ENCODE peak calls at places on chromosomes 13 and 19, in four cellular contexts. One of them, this sample, is unnamed.

GRCh38 chr13:111122056-111122455 is 6.9 kb downstream of the ARHGEF7 start:
- DNase-seq in K562: no peak
- DNase-seq in H1: no peak
- DNase-seq in HCT116: no peak
- DNase-seq in this sample: no peak

GRCh38 chr13:90445179-90445578 is 902.3 kb upstream of the MIR17HG start:
- DNase-seq in K562: no peak
- DNase-seq in H1: peak
- DNase-seq in HCT116: peak
- DNase-seq in this sample: peak

GRCh38 chr19:5063873-5064645 is 95.1 kb downstream of the KDM4B start:
- DNase-seq in K562: no peak
- DNase-seq in H1: no peak
- DNase-seq in HCT116: no peak
- DNase-seq in this sample: no peak

GRCh38 chr13:66774046-66774445 is 456.1 kb downstream of the PCDH9 start:
- DNase-seq in K562: no peak
- DNase-seq in H1: no peak
- DNase-seq in HCT116: no peak
- DNase-seq in this sample: no peak

GRCh38 chr13:88063741-88064140 is 392.6 kb downstream of the SLITRK5 start:
- DNase-seq in K562: no peak
- DNase-seq in H1: no peak
- DNase-seq in HCT116: no peak
- DNase-seq in this sample: no peak

GRCh38 chr19:4539169-4539696 is 603 bp downstream of the LRG1 start:
- DNase-seq in K562: no peak
- DNase-seq in H1: no peak
- DNase-seq in HCT116: no peak
- DNase-seq in this sample: no peak

GRCh38 chr19:46461537-46461936 is 9.8 kb downstream of the PNMA8A start:
- DNase-seq in K562: no peak
- DNase-seq in H1: no peak
- DNase-seq in HCT116: no peak
- DNase-seq in this sample: no peak

GRCh38 chr13:104534847-104535246 is 1468.6 kb upstream of the SLC10A2 start:
- DNase-seq in K562: no peak
- DNase-seq in H1: peak
- DNase-seq in HCT116: peak
- DNase-seq in this sample: peak

GRCh38 chr13:72565893-72566292 is 161.5 kb downstream of the MZT1 start:
- DNase-seq in K562: peak
- DNase-seq in H1: no peak
- DNase-seq in HCT116: peak
- DNase-seq in this sample: peak

GRCh38 chr19:38675611-38676010 is 28.2 kb downstream of the ACTN4 start:
- DNase-seq in K562: peak
- DNase-seq in H1: no peak
- DNase-seq in HCT116: no peak
- DNase-seq in this sample: no peak

GRCh38 chr13:114164027-114164426 is 15.0 kb upstream of the CFAP97D2 start:
- DNase-seq in K562: no peak
- DNase-seq in H1: no peak
- DNase-seq in HCT116: no peak
- DNase-seq in this sample: no peak

GRCh38 chr19:29761575-29762225 is 46.6 kb upstream of the C19orf12 start:
- DNase-seq in K562: no peak
- DNase-seq in H1: no peak
- DNase-seq in HCT116: no peak
- DNase-seq in this sample: no peak

GRCh38 chr13:20161275-20161950 is 561 bp upstream of the GJA3 start:
- DNase-seq in K562: no peak
- DNase-seq in H1: no peak
- DNase-seq in HCT116: no peak
- DNase-seq in this sample: no peak

GRCh38 chr13:45198924-45199323 is 1.9 kb downstream of the KCTD4 start:
- DNase-seq in K562: no peak
- DNase-seq in H1: no peak
- DNase-seq in HCT116: no peak
- DNase-seq in this sample: no peak

GRCh38 chr13:109874921-109875454 is 88.6 kb upstream of the IRS2 start:
- DNase-seq in K562: no peak
- DNase-seq in H1: no peak
- DNase-seq in HCT116: no peak
- DNase-seq in this sample: no peak

GRCh38 chr19:36115453-36116343 is at the start of gene TBCB:
- DNase-seq in K562: peak
- DNase-seq in H1: no peak
- DNase-seq in HCT116: no peak
- DNase-seq in this sample: peak

GRCh38 chr13:111382877-111383276 is 62.4 kb downstream of the TEX29 start:
- DNase-seq in K562: no peak
- DNase-seq in H1: no peak
- DNase-seq in HCT116: no peak
- DNase-seq in this sample: no peak

GRCh38 chr19:29484876-29485275 is 40.9 kb upstream of the VSTM2B start:
- DNase-seq in K562: no peak
- DNase-seq in H1: no peak
- DNase-seq in HCT116: no peak
- DNase-seq in this sample: no peak

GRCh38 chr19:55083004-55083850 is 7.6 kb downstream of the EPS8L1 start:
- DNase-seq in K562: no peak
- DNase-seq in H1: no peak
- DNase-seq in HCT116: no peak
- DNase-seq in this sample: no peak

GRCh38 chr19:16233081-16233776 is 35.5 kb downstream of the AP1M1 start:
- DNase-seq in K562: no peak
- DNase-seq in H1: no peak
- DNase-seq in HCT116: no peak
- DNase-seq in this sample: no peak

GRCh38 chr13:26601669-26602068 is 44.2 kb downstream of the WASF3 start:
- DNase-seq in K562: peak
- DNase-seq in H1: no peak
- DNase-seq in HCT116: no peak
- DNase-seq in this sample: peak

GRCh38 chr19:4297901-4298771 is 4.1 kb downstream of the TMIGD2 start:
- DNase-seq in K562: no peak
- DNase-seq in H1: no peak
- DNase-seq in HCT116: no peak
- DNase-seq in this sample: no peak

GRCh38 chr13:44234566-44234965 is 139.1 kb upstream of the SERP2 start:
- DNase-seq in K562: no peak
- DNase-seq in H1: no peak
- DNase-seq in HCT116: no peak
- DNase-seq in this sample: no peak

GRCh38 chr13:106182404-106182803 is 353.1 kb downstream of the EFNB2 start:
- DNase-seq in K562: no peak
- DNase-seq in H1: no peak
- DNase-seq in HCT116: peak
- DNase-seq in this sample: no peak

GRCh38 chr19:50703915-50704548 is 15.6 kb downstream of the SHANK1 start:
- DNase-seq in K562: peak
- DNase-seq in H1: no peak
- DNase-seq in HCT116: peak
- DNase-seq in this sample: peak

GRCh38 chr19:38543807-38544568 is 73.8 kb downstream of the MAP4K1 start:
- DNase-seq in K562: peak
- DNase-seq in H1: no peak
- DNase-seq in HCT116: peak
- DNase-seq in this sample: peak

GRCh38 chr13:41694902-41695301 is 237.6 kb downstream of the RGCC start:
- DNase-seq in K562: peak
- DNase-seq in H1: no peak
- DNase-seq in HCT116: peak
- DNase-seq in this sample: no peak

GRCh38 chr19:11288349-11288748 is 7.6 kb upstream of the TSPAN16 start:
- DNase-seq in K562: peak
- DNase-seq in H1: no peak
- DNase-seq in HCT116: no peak
- DNase-seq in this sample: peak

GRCh38 chr13:24076124-24076523 is 84.4 kb upstream of the SPATA13 start:
- DNase-seq in K562: no peak
- DNase-seq in H1: no peak
- DNase-seq in HCT116: no peak
- DNase-seq in this sample: no peak

DNA sequence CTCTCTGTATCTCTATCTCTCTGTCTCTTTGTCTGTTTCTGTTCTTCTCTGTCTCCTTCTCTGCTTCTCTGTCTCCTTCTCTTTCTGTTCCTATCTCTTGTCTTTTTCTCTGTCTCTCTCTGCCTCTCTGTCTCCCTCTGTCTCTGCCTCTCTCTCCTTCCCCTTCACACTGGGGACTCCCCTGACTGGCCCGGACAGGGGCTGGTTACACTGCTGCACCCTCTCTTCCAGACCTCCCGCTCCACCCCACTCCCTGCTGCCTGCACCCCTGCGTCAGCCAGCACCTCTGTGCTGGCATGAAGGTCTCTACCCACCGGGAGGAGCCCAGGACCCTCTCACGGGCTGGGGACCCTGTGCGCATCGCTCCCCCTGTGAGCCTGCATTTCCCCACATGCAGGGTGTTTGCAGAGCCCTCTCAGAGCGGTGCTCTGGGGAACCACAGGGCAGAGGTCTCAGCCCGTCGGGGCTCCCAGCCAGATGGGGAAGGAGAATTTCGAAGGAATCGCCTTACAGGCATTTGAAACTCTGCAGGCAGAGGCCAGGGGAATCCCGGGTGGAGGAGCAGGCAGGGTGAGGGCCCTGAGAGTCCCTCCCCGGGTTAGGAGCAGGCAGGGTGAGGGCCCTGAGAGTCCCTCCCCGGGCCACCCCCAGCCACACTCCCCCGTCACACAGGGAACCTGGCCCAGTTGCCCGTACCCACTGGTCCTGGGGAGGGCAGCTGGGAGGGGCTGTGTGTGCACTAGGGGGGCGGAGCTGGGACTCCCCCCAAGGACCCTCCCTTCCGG is 16.1 kb upstream of the TCF3 start:
- DNase-seq in K562: no peak
- DNase-seq in H1: no peak
- DNase-seq in HCT116: no peak
- DNase-seq in this sample: no peak
- TF ChIP-seq JUND in K562: no peak
- TF ChIP-seq JUND in H1: no peak
- TF ChIP-seq JUND in HCT116: no peak
- TF ChIP-seq JUND in this sample: no peak

DNA sequence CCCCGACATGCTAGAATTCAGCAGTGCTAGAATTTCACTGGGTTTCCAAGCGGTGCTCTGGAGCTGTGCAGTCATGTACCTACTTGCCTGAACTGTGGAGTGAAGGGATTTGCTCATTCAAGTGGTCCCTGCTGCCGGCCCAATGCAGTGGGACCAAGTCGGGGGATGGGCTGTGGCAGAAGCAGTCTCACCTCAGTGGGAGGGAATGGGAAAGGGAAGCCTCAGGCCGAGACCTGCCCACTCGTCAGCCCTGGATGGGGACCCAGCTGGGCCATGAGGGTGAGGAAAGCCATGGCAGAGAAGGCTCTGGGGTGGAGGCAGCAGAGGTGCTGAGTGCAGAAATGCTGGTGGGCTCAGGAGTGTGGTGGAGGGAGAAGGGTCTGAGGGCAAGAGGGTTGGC is 14.9 kb downstream of the KLHL26 start:
- DNase-seq in K562: no peak
- DNase-seq in H1: no peak
- DNase-seq in HCT116: no peak
- DNase-seq in this sample: no peak
- TF ChIP-seq JUND in K562: no peak
- TF ChIP-seq JUND in H1: no peak
- TF ChIP-seq JUND in HCT116: no peak
- TF ChIP-seq JUND in this sample: no peak

GRCh38 chr13:47326061-47326460 is 429.2 kb upstream of the HTR2A start:
- DNase-seq in K562: no peak
- DNase-seq in H1: no peak
- DNase-seq in HCT116: no peak
- DNase-seq in this sample: no peak
- TF ChIP-seq JUND in K562: no peak
- TF ChIP-seq JUND in H1: no peak
- TF ChIP-seq JUND in HCT116: no peak
- TF ChIP-seq JUND in this sample: no peak

DNA sequence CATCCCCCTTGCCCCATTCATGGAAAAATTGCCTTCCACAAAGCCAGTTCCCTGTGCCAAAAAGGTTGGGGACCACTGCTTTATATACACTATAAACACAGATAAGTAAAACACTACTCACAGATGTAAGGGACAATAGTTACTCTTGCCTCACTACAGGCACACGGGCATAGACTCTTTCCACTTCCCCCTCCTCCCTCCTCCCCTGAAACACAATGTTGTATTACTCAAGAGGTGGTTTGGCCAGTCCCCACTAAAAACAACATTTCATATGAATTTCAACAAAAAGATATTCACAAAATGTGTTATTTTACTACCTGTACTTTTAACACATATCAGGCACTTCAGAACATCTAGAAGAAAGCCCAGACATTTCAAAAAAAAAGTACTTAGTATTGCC is 45.1 kb downstream of the EPSTI1 start:
- DNase-seq in K562: no peak
- DNase-seq in H1: no peak
- DNase-seq in HCT116: no peak
- DNase-seq in this sample: no peak
- TF ChIP-seq JUND in K562: no peak
- TF ChIP-seq JUND in H1: no peak
- TF ChIP-seq JUND in HCT116: no peak
- TF ChIP-seq JUND in this sample: no peak

GRCh38 chr13:50361282-50361681 is 346.0 kb downstream of the KCNRG start:
- DNase-seq in K562: no peak
- DNase-seq in H1: no peak
- DNase-seq in HCT116: no peak
- DNase-seq in this sample: no peak
- TF ChIP-seq JUND in K562: no peak
- TF ChIP-seq JUND in H1: no peak
- TF ChIP-seq JUND in HCT116: no peak
- TF ChIP-seq JUND in this sample: no peak

DNA sequence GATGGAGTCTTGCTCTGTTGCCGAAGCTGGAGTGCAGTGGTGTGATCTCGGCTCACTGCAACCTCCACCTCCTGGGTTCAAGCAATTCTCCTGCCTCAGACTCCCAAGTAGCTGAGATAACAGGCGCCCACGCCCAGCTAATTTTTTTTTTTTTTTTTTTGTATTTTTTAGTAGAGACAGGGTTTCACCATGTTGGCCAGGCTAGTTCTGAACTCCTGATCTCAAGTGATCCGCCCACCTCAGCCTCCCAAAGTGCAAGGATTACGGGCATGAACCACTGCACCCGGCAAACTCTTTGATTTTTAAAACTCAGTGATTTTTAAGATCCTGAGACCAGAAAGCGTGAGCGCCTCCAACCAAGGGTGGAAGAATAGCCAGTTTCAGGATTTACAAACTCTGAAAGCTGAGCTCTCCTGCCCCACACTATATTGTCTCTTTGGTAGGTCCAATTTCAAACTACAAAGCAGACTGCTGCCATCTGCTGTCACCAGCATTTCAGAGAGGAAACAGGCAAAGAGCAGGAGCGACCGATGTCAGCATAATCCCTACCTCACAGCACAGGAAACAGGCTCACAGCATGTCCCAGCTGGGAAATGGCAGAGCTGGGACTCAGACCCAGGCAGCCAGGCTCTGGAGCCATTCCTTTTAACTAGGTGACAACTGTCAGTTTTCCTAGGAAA is 9.2 kb downstream of the NOSIP start:
- DNase-seq in K562: peak
- DNase-seq in H1: no peak
- DNase-seq in HCT116: no peak
- DNase-seq in this sample: peak
- TF ChIP-seq JUND in K562: no peak
- TF ChIP-seq JUND in H1: no peak
- TF ChIP-seq JUND in HCT116: no peak
- TF ChIP-seq JUND in this sample: no peak

This sample was measured in T47D.